ENCODE peak calls at places on chromosomes 1 and 21, in eight cellular contexts. One of them, this sample, is unnamed.

GRCh38 chr21:21003701-21004100 is 5.5 kb downstream of the NCAM2 start:
- DNase-seq in PC-3: peak; percentile 49
- DNase-seq in cardiac muscle cell: peak; percentile 57
- DNase-seq in stimulated activated naive B cell treated with anti-CD40 and anti-IgM and Interleukin-4, amounts not matched to agents 10 μg/mL and 1 μg/mL and 100 μg/mL, for 72 hours: no peak
- DNase-seq in A549: peak; percentile 16
- DNase-seq in DMS79 treated with DMSO at 0.1 percent for 48 hours: no peak
- DNase-seq in non-pigmented ciliary epithelial cell: no peak
- DNase-seq in head of caudate nucleus: no peak
- DNase-seq in this sample: peak; percentile 12

GRCh38 chr1:115428262-115428661 is 90.2 kb upstream of the NGF start:
- DNase-seq in non-pigmented ciliary epithelial cell: no peak
- DNase-seq in stimulated activated naive B cell treated with anti-CD40 and anti-IgM and Interleukin-4, amounts not matched to agents 10 μg/mL and 1 μg/mL and 100 μg/mL, for 72 hours: no peak
- DNase-seq in head of caudate nucleus: no peak
- DNase-seq in PC-3: peak; percentile 34
- DNase-seq in A549: no peak
- DNase-seq in cardiac muscle cell: no peak
- DNase-seq in DMS79 treated with DMSO at 0.1 percent for 48 hours: no peak
- DNase-seq in this sample: no peak

GRCh38 chr1:84635261-84635848 is 54.9 kb downstream of the SSX2IP start:
- DNase-seq in non-pigmented ciliary epithelial cell: no peak
- DNase-seq in PC-3: no peak
- DNase-seq in head of caudate nucleus: no peak
- DNase-seq in cardiac muscle cell: no peak
- DNase-seq in A549: no peak
- DNase-seq in DMS79 treated with DMSO at 0.1 percent for 48 hours: peak; percentile 9
- DNase-seq in stimulated activated naive B cell treated with anti-CD40 and anti-IgM and Interleukin-4, amounts not matched to agents 10 μg/mL and 1 μg/mL and 100 μg/mL, for 72 hours: no peak
- DNase-seq in this sample: no peak

GRCh38 chr1:17340358-17340757 is 31.6 kb upstream of the PADI6 start:
- DNase-seq in cardiac muscle cell: no peak
- DNase-seq in head of caudate nucleus: no peak
- DNase-seq in PC-3: peak; percentile 43
- DNase-seq in non-pigmented ciliary epithelial cell: no peak
- DNase-seq in A549: no peak
- DNase-seq in DMS79 treated with DMSO at 0.1 percent for 48 hours: no peak
- DNase-seq in stimulated activated naive B cell treated with anti-CD40 and anti-IgM and Interleukin-4, amounts not matched to agents 10 μg/mL and 1 μg/mL and 100 μg/mL, for 72 hours: no peak
- DNase-seq in this sample: no peak

GRCh38 chr1:36446261-36446660 is 4.0 kb downstream of the OSCP1 start:
- DNase-seq in stimulated activated naive B cell treated with anti-CD40 and anti-IgM and Interleukin-4, amounts not matched to agents 10 μg/mL and 1 μg/mL and 100 μg/mL, for 72 hours: no peak
- DNase-seq in PC-3: no peak
- DNase-seq in A549: peak; percentile 34
- DNase-seq in non-pigmented ciliary epithelial cell: no peak
- DNase-seq in cardiac muscle cell: no peak
- DNase-seq in head of caudate nucleus: no peak
- DNase-seq in DMS79 treated with DMSO at 0.1 percent for 48 hours: no peak
- DNase-seq in this sample: peak; percentile 38

GRCh38 chr1:212689196-212689710 is 10.4 kb downstream of the BATF3 start:
- DNase-seq in head of caudate nucleus: no peak
- DNase-seq in cardiac muscle cell: no peak
- DNase-seq in PC-3: no peak
- DNase-seq in non-pigmented ciliary epithelial cell: no peak
- DNase-seq in DMS79 treated with DMSO at 0.1 percent for 48 hours: no peak
- DNase-seq in stimulated activated naive B cell treated with anti-CD40 and anti-IgM and Interleukin-4, amounts not matched to agents 10 μg/mL and 1 μg/mL and 100 μg/mL, for 72 hours: no peak
- DNase-seq in A549: no peak
- DNase-seq in this sample: no peak

GRCh38 chr21:35043549-35043948 is 5.6 kb downstream of the RUNX1 start:
- DNase-seq in PC-3: no peak
- DNase-seq in cardiac muscle cell: no peak
- DNase-seq in head of caudate nucleus: no peak
- DNase-seq in DMS79 treated with DMSO at 0.1 percent for 48 hours: no peak
- DNase-seq in non-pigmented ciliary epithelial cell: no peak
- DNase-seq in stimulated activated naive B cell treated with anti-CD40 and anti-IgM and Interleukin-4, amounts not matched to agents 10 μg/mL and 1 μg/mL and 100 μg/mL, for 72 hours: no peak
- DNase-seq in A549: no peak
- DNase-seq in this sample: no peak

GRCh38 chr1:234925440-234926251 is 203.0 kb downstream of the TOMM20 start:
- DNase-seq in non-pigmented ciliary epithelial cell: peak; percentile 98
- DNase-seq in PC-3: peak; percentile 96
- DNase-seq in head of caudate nucleus: no peak
- DNase-seq in cardiac muscle cell: peak; percentile 97
- DNase-seq in stimulated activated naive B cell treated with anti-CD40 and anti-IgM and Interleukin-4, amounts not matched to agents 10 μg/mL and 1 μg/mL and 100 μg/mL, for 72 hours: no peak
- DNase-seq in DMS79 treated with DMSO at 0.1 percent for 48 hours: peak; percentile 64
- DNase-seq in A549: peak; percentile 95
- DNase-seq in this sample: no peak

GRCh38 chr1:93177991-93178390 is 2.2 kb downstream of the TMED5 start:
- DNase-seq in PC-3: peak; percentile 37
- DNase-seq in DMS79 treated with DMSO at 0.1 percent for 48 hours: no peak
- DNase-seq in head of caudate nucleus: no peak
- DNase-seq in A549: no peak
- DNase-seq in non-pigmented ciliary epithelial cell: no peak
- DNase-seq in stimulated activated naive B cell treated with anti-CD40 and anti-IgM and Interleukin-4, amounts not matched to agents 10 μg/mL and 1 μg/mL and 100 μg/mL, for 72 hours: no peak
- DNase-seq in cardiac muscle cell: peak; percentile 55
- DNase-seq in this sample: no peak

GRCh38 chr1:33130297-33130696 is 49.3 kb downstream of the AZIN2 start:
- DNase-seq in A549: no peak
- DNase-seq in PC-3: no peak
- DNase-seq in head of caudate nucleus: no peak
- DNase-seq in DMS79 treated with DMSO at 0.1 percent for 48 hours: no peak
- DNase-seq in stimulated activated naive B cell treated with anti-CD40 and anti-IgM and Interleukin-4, amounts not matched to agents 10 μg/mL and 1 μg/mL and 100 μg/mL, for 72 hours: no peak
- DNase-seq in cardiac muscle cell: no peak
- DNase-seq in non-pigmented ciliary epithelial cell: no peak
- DNase-seq in this sample: no peak

GRCh38 chr1:94962745-94963265 is 35.9 kb upstream of the CNN3 start:
- DNase-seq in A549: no peak
- DNase-seq in cardiac muscle cell: peak; percentile 78
- DNase-seq in head of caudate nucleus: no peak
- DNase-seq in PC-3: peak; percentile 23
- DNase-seq in DMS79 treated with DMSO at 0.1 percent for 48 hours: peak; percentile 80
- DNase-seq in non-pigmented ciliary epithelial cell: no peak
- DNase-seq in stimulated activated naive B cell treated with anti-CD40 and anti-IgM and Interleukin-4, amounts not matched to agents 10 μg/mL and 1 μg/mL and 100 μg/mL, for 72 hours: peak; percentile 36
- DNase-seq in this sample: peak; percentile 49

GRCh38 chr21:35481005-35481404 is 431.9 kb upstream of the RUNX1 start:
- DNase-seq in cardiac muscle cell: no peak
- DNase-seq in stimulated activated naive B cell treated with anti-CD40 and anti-IgM and Interleukin-4, amounts not matched to agents 10 μg/mL and 1 μg/mL and 100 μg/mL, for 72 hours: no peak
- DNase-seq in head of caudate nucleus: no peak
- DNase-seq in DMS79 treated with DMSO at 0.1 percent for 48 hours: no peak
- DNase-seq in PC-3: no peak
- DNase-seq in non-pigmented ciliary epithelial cell: no peak
- DNase-seq in A549: no peak
- DNase-seq in this sample: no peak

GRCh38 chr1:200951016-200951415 is 56.3 kb downstream of the INAVA start:
- DNase-seq in head of caudate nucleus: no peak
- DNase-seq in stimulated activated naive B cell treated with anti-CD40 and anti-IgM and Interleukin-4, amounts not matched to agents 10 μg/mL and 1 μg/mL and 100 μg/mL, for 72 hours: no peak
- DNase-seq in non-pigmented ciliary epithelial cell: no peak
- DNase-seq in cardiac muscle cell: no peak
- DNase-seq in PC-3: peak; percentile 47
- DNase-seq in A549: no peak
- DNase-seq in DMS79 treated with DMSO at 0.1 percent for 48 hours: no peak
- DNase-seq in this sample: no peak

GRCh38 chr1:205812271-205812877 is 624 bp downstream of the SLC41A1 start:
- DNase-seq in stimulated activated naive B cell treated with anti-CD40 and anti-IgM and Interleukin-4, amounts not matched to agents 10 μg/mL and 1 μg/mL and 100 μg/mL, for 72 hours: no peak
- DNase-seq in PC-3: peak; percentile 17
- DNase-seq in head of caudate nucleus: peak; percentile 35
- DNase-seq in A549: no peak
- DNase-seq in non-pigmented ciliary epithelial cell: no peak
- DNase-seq in DMS79 treated with DMSO at 0.1 percent for 48 hours: peak; percentile 24
- DNase-seq in cardiac muscle cell: peak; percentile 25
- DNase-seq in this sample: no peak

GRCh38 chr1:19074361-19074901 is 118.0 kb upstream of the IFFO2 start:
- DNase-seq in head of caudate nucleus: no peak
- DNase-seq in PC-3: no peak
- DNase-seq in non-pigmented ciliary epithelial cell: no peak
- DNase-seq in A549: no peak
- DNase-seq in stimulated activated naive B cell treated with anti-CD40 and anti-IgM and Interleukin-4, amounts not matched to agents 10 μg/mL and 1 μg/mL and 100 μg/mL, for 72 hours: no peak
- DNase-seq in cardiac muscle cell: no peak
- DNase-seq in DMS79 treated with DMSO at 0.1 percent for 48 hours: peak; percentile 81
- DNase-seq in this sample: no peak

GRCh38 chr1:87594736-87595383 is 266.2 kb downstream of the LMO4 start:
- DNase-seq in cardiac muscle cell: no peak
- DNase-seq in A549: no peak
- DNase-seq in stimulated activated naive B cell treated with anti-CD40 and anti-IgM and Interleukin-4, amounts not matched to agents 10 μg/mL and 1 μg/mL and 100 μg/mL, for 72 hours: no peak
- DNase-seq in PC-3: no peak
- DNase-seq in DMS79 treated with DMSO at 0.1 percent for 48 hours: peak; percentile 49
- DNase-seq in non-pigmented ciliary epithelial cell: no peak
- DNase-seq in head of caudate nucleus: no peak
- DNase-seq in this sample: no peak

GRCh38 chr1:151130837-151131586 is 15.4 kb downstream of the SEMA6C start:
- DNase-seq in PC-3: no peak
- DNase-seq in stimulated activated naive B cell treated with anti-CD40 and anti-IgM and Interleukin-4, amounts not matched to agents 10 μg/mL and 1 μg/mL and 100 μg/mL, for 72 hours: peak; percentile 84
- DNase-seq in A549: no peak
- DNase-seq in cardiac muscle cell: peak; percentile 96
- DNase-seq in non-pigmented ciliary epithelial cell: peak; percentile 76
- DNase-seq in head of caudate nucleus: peak; percentile 89
- DNase-seq in DMS79 treated with DMSO at 0.1 percent for 48 hours: peak; percentile 89
- DNase-seq in this sample: no peak

GRCh38 chr1:156433032-156433431 is 64.0 kb downstream of the RHBG start:
- DNase-seq in PC-3: no peak
- DNase-seq in cardiac muscle cell: no peak
- DNase-seq in A549: no peak
- DNase-seq in head of caudate nucleus: no peak
- DNase-seq in non-pigmented ciliary epithelial cell: no peak
- DNase-seq in DMS79 treated with DMSO at 0.1 percent for 48 hours: no peak
- DNase-seq in stimulated activated naive B cell treated with anti-CD40 and anti-IgM and Interleukin-4, amounts not matched to agents 10 μg/mL and 1 μg/mL and 100 μg/mL, for 72 hours: no peak
- DNase-seq in this sample: no peak

GRCh38 chr1:63063367-63063766 is 259.0 kb upstream of the FOXD3 start:
- DNase-seq in A549: no peak
- DNase-seq in non-pigmented ciliary epithelial cell: no peak
- DNase-seq in cardiac muscle cell: no peak
- DNase-seq in stimulated activated naive B cell treated with anti-CD40 and anti-IgM and Interleukin-4, amounts not matched to agents 10 μg/mL and 1 μg/mL and 100 μg/mL, for 72 hours: no peak
- DNase-seq in head of caudate nucleus: no peak
- DNase-seq in PC-3: no peak
- DNase-seq in DMS79 treated with DMSO at 0.1 percent for 48 hours: no peak
- DNase-seq in this sample: no peak

GRCh38 chr21:36908260-36908908 is 58.1 kb downstream of the HLCS start:
- DNase-seq in PC-3: peak; percentile 69
- DNase-seq in non-pigmented ciliary epithelial cell: no peak
- DNase-seq in DMS79 treated with DMSO at 0.1 percent for 48 hours: no peak
- DNase-seq in head of caudate nucleus: no peak
- DNase-seq in stimulated activated naive B cell treated with anti-CD40 and anti-IgM and Interleukin-4, amounts not matched to agents 10 μg/mL and 1 μg/mL and 100 μg/mL, for 72 hours: no peak
- DNase-seq in cardiac muscle cell: peak; percentile 21
- DNase-seq in A549: peak; percentile 46
- DNase-seq in this sample: no peak